ENCODE peak calls at places on chromosome 16, in four cellular contexts. C is transverse colon; L is CD8-positive, alpha-beta T cell; N is kidney. H is an unnamed sample.
A peak's percentile ranks its signal among the peaks of the same experiment; 100 is the strongest.

GRCh38 chr16:31072540-31073072 is 1.4 kb downstream of the ZNF668 start:
- DNase-seq in C (peak; percentile 38), L (peak; percentile 21), N (no peak), H (no peak)

GRCh38 chr16:81279375-81279774 is 35.4 kb upstream of the GAN start:
- DNase-seq in C (no peak), L (no peak), N (no peak), H (no peak)

GRCh38 chr16:85396879-85397871 is 215.9 kb upstream of the GSE1 start:
- DNase-seq in C (no peak), L (no peak), N (peak; percentile 65), H (no peak)

GRCh38 chr16:11563493-11564040 is 23.2 kb downstream of the LITAF start:
- DNase-seq in C (no peak), L (no peak), N (peak; percentile 31), H (no peak)

GRCh38 chr16:55045329-55046145 is 114.9 kb downstream of the IRX5 start:
- DNase-seq in C (no peak), L (no peak), N (no peak), H (no peak)

GRCh38 chr16:80122155-80122554 is 418.6 kb upstream of the DYNLRB2 start:
- DNase-seq in C (peak; percentile 18), L (no peak), N (peak; percentile 60), H (no peak)

GRCh38 chr16:57601801-57602478 is 26.5 kb upstream of the ADGRG1 start:
- DNase-seq in C (no peak), L (peak; percentile 51), N (no peak), H (no peak)

GRCh38 chr16:79286646-79287423 is 313.7 kb downstream of the MAF start:
- DNase-seq in C (peak; percentile 58), L (no peak), N (peak; percentile 72), H (no peak)

GRCh38 chr16:81520560-81521135 is 76.0 kb downstream of the CMIP start:
- DNase-seq in C (no peak), L (no peak), N (no peak), H (no peak)

GRCh38 chr16:50037791-50038190 is 12.8 kb downstream of the CNEP1R1 start:
- DNase-seq in C (no peak), L (no peak), N (no peak), H (no peak)

GRCh38 chr16:58543685-58544084 is 28.4 kb downstream of the SETD6 start:
- DNase-seq in C (no peak), L (no peak), N (no peak), H (no peak)

GRCh38 chr16:5062051-5062450 is 3.7 kb downstream of the C16orf89 start:
- DNase-seq in C (no peak), L (no peak), N (no peak), H (no peak)

GRCh38 chr16:13435873-13436474 is 484.0 kb upstream of the ERCC4 start:
- DNase-seq in C (no peak), L (no peak), N (no peak), H (no peak)

GRCh38 chr16:67660564-67661028 is at the start of gene PARD6A:
- DNase-seq in C (peak; percentile 95), L (peak; percentile 95), N (peak; percentile 99), H (peak; percentile 40)

GRCh38 chr16:19338335-19338734 is 52.8 kb downstream of the CLEC19A start:
- DNase-seq in C (no peak), L (no peak), N (no peak), H (no peak)

GRCh38 chr16:29192329-29193247 is 207.7 kb downstream of the LAT start:
- DNase-seq in C (peak; percentile 5), L (no peak), N (peak; percentile 67), H (no peak)
- TF ChIP-seq CTCF in C (no peak), L (no peak), N (no peak), H (no peak)

GRCh38 chr16:87818533-87819161 is 50.7 kb downstream of the SLC7A5 start:
- DNase-seq in C (no peak), L (no peak), N (no peak), H (no peak)
- H3K4me3 ChIP-seq in C (no peak overlapping the region), L (no peak overlapping the region), N (no peak overlapping the region), H (no peak overlapping the region)

DNA sequence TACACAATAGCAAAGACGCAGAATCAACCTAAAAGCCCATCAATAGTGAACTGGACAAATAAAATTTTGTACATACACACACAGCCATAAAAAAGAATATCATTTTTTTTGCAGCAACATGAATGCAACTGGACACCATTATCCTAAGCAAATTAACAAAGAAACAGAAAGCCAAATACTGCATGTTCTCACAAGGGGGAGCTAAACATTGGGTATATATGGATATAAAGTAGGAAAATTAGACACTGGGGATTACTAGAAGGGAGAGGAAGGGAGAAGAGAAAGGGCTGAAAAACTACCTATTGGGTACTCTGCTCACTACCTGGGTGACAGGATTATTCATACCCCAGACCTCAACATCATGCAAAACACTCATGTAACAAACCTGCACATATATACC is 28.2 kb downstream of the ADAMTS18 start:
- DNase-seq in C (no peak), L (no peak), N (no peak), H (no peak)
- TF ChIP-seq CTCF in C (no peak), L (no peak), N (no peak), H (peak; percentile 38)

DNA sequence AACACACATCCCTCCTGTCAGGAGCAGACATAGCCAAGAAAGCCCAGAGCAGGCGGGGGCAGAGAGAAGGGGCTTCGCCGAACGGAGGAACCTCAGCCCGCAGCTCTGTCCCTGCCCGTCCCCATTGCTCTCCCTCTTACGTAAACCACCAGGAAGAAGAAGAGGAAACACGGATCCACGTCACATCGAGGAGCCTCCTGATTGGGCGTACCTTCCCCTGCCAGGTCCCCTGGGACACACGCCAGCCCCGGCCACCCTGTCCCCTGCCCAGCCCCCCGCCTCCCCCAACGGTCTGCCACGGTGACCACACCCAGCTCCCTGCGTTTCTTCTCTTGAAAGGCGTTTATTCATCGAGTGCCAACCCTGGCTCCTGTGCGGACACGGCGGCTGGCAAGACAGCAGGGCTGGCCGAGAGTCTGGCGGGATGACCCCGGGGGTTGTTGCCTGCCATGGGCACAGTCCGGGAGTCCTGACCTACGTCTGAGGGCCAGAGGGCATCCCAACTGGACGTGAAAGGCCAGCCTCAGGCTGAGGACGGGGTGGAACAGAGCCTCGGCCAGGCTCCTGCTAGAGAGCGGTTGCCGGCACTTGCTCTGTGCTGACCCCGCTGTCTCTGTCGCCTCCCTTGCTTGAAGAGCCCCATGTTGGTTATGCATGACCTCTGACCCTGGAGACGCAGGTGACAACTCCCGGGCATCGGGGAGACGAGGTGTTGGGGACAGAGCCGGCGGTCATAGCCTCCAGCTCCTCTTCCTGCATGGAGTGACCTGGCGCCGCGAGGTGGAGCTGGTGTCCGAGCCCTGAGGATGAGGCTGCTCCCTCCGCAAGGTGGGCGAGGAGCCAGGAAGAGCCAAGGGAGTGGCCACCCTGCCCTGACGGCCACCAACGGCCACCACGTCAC is 40.6 kb upstream of the ACSF3 start:
- DNase-seq in C (peak; percentile 92), L (no peak), N (peak; percentile 81), H (no peak)
- H3K4me3 ChIP-seq in C (peak overlapping the region; percentile 36), L (no peak overlapping the region), N (no peak overlapping the region), H (no peak overlapping the region)

H was measured in epithelial cell of proximal tubule.